ENCODE peak calls at places on chromosomes 7 and 10, in five cellular contexts. A is tibial nerve; D is GM13977; I is activated CD8-positive, alpha-beta T cell treated with anti-CD3 and anti-CD28 coated beads for 36 hours; F is HFF-Myc. L is an unnamed sample.

GRCh38 chr7:17546206-17546998 is 247.9 kb downstream of the AHR start:
- DNase-seq in A (no peak), D (no peak), I (no peak), F (no peak), L (no peak)

GRCh38 chr7:29285451-29285807 is 90.9 kb downstream of the CHN2 start:
- DNase-seq in I (peak; percentile 79), F (peak; percentile 90), D (peak; percentile 24), A (no peak), L (no peak)

GRCh38 chr7:157228864-157229422 is 90.2 kb downstream of the UBE3C start:
- DNase-seq in F (no peak), I (peak; percentile 35), A (no peak), D (no peak), L (no peak)

GRCh38 chr7:72493850-72494661 is 81.9 kb upstream of the CALN1 start:
- DNase-seq in D (peak; percentile 58), A (peak; percentile 66), F (peak; percentile 7), I (peak; percentile 77), L (peak; percentile 66)

GRCh38 chr7:106371629-106372028 is 86.8 kb upstream of the NAMPT start:
- DNase-seq in I (no peak), A (peak; percentile 28), F (no peak), D (no peak), L (no peak)

GRCh38 chr10:83184641-83185040 is 954.7 kb upstream of the GHITM start:
- DNase-seq in F (no peak), I (no peak), D (no peak), A (no peak), L (no peak)

GRCh38 chr7:100415448-100415847 is 13.1 kb downstream of the ZCWPW1 start:
- DNase-seq in F (no peak), D (no peak), A (no peak), I (no peak), L (no peak)

GRCh38 chr7:111485981-111486380 is 76.3 kb downstream of the IMMP2L start:
- DNase-seq in D (no peak), I (no peak), A (no peak), F (no peak), L (no peak)

GRCh38 chr10:124994573-124995473 is 52.9 kb downstream of the ZRANB1 start:
- DNase-seq in F (no peak), I (no peak), D (peak; percentile 16), A (no peak), L (peak; percentile 9)

GRCh38 chr7:100568176-100568935 is 5.3 kb downstream of the SAP25 start:
- DNase-seq in D (no peak), I (peak; percentile 22), F (no peak), A (no peak), L (no peak)

GRCh38 chr10:3624367-3624766 is 160.6 kb downstream of the KLF6 start:
- DNase-seq in I (no peak), F (no peak), D (no peak), A (no peak), L (no peak)

GRCh38 chr7:84412161-84412969 is 217.8 kb upstream of the SEMA3A start:
- DNase-seq in F (peak; percentile 89), D (no peak), A (no peak), I (no peak), L (no peak)

GRCh38 chr7:137086896-137087295 is 218.4 kb downstream of the CHRM2 start:
- DNase-seq in I (no peak), F (no peak), D (no peak), A (no peak), L (no peak)

GRCh38 chr7:85261341-85261740 is 74.5 kb upstream of the SEMA3D start:
- DNase-seq in F (peak; percentile 3), A (no peak), D (no peak), I (no peak), L (no peak)

GRCh38 chr10:26824015-26824690 is 36.6 kb downstream of the ABI1 start:
- DNase-seq in F (no peak), I (no peak), A (no peak), D (no peak), L (no peak)

GRCh38 chr7:26466007-26466406 is 174.3 kb downstream of the SNX10 start:
- DNase-seq in F (no peak), D (no peak), I (no peak), A (no peak), L (no peak)

GRCh38 chr10:132033632-132034031 is 32.1 kb upstream of the JAKMIP3 start:
- DNase-seq in D (no peak), F (no peak), A (no peak), I (no peak), L (no peak)

GRCh38 chr7:27585781-27586447 is 76.8 kb downstream of the HIBADH start:
- DNase-seq in I (no peak), A (no peak), F (no peak), D (no peak), L (no peak)

GRCh38 chr7:124701955-124702354 is 63.6 kb downstream of the GPR37 start:
- DNase-seq in I (no peak), F (no peak), D (no peak), A (no peak), L (no peak)

GRCh38 chr7:140607441-140607989 is 33.1 kb downstream of the DENND2A start:
- DNase-seq in D (no peak), F (no peak), A (no peak), I (no peak), L (no peak)

GRCh38 chr10:102814873-102815661 is 22.1 kb downstream of the CYP17A1 start:
- DNase-seq in A (peak; percentile 74), D (no peak), I (no peak), F (no peak), L (no peak)

GRCh38 chr7:17274551-17275245 is 23.8 kb upstream of the AHR start:
- DNase-seq in F (no peak), I (peak; percentile 61), D (no peak), A (no peak), L (no peak)

GRCh38 chr7:2166625-2167280 is 66.0 kb downstream of the MAD1L1 start:
- DNase-seq in F (no peak), D (no peak), I (no peak), A (no peak), L (no peak)

GRCh38 chr10:100019824-100020160 is 10.0 kb upstream of the DNMBP start:
- DNase-seq in D (no peak), I (no peak), F (no peak), A (peak; percentile 16), L (no peak)

GRCh38 chr10:54843932-54844331 is 42.9 kb upstream of the PCDH15 start:
- DNase-seq in A (no peak), D (no peak), F (no peak), I (no peak), L (no peak)

GRCh38 chr7:52747817-52748216 is 287.6 kb upstream of the POM121L12 start:
- DNase-seq in F (no peak), A (no peak), I (no peak), D (no peak), L (no peak)

GRCh38 chr7:52753855-52754254 is 281.6 kb upstream of the POM121L12 start:
- DNase-seq in F (no peak), I (no peak), D (no peak), A (no peak), L (no peak)

DNA sequence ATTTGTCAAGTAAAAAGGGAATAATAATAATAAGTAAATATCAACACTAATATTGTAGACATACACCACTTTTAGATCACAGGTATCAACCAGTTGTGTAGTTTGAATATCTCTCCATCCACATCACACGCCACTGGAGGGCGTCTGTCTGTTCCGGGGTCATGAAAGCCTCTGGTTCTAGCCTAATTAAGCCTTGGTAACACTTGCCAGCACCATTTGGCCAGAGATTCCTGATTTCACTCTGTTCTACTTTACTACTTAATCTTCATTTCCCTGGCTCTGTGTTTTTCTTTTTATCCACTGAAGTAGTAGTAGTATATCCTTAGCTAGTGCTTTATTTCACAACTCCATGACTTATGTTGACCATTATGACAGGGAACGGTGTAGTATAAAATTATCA is 285.6 kb upstream of the POM121L12 start:
- DNase-seq in D (no peak), I (no peak), A (no peak), F (no peak), L (no peak)
- TF ChIP-seq CTCF in D (peak; percentile 25), I (no peak), A (no peak), F (no peak), L (no peak)

DNA sequence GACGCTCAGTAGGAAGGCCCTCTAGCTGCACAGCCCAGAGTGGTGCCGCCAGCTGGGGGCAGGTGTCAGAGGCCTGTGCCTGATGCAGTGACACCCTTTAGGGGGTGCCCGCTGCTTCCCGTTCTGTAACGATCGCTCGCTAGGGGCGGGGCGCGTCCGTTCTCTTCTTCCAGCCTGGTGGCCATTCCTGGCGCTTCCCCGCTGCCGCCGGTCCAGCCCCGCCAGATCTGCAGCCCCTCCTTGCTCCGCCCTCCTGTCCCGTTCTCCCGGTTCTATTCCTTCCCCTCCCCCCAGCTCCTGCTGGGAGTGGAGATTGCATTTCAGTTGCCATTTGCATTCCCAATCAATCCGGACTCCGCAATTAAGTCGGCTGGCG is 39.2 kb downstream of the AGAP3 start:
- DNase-seq in I (no peak), D (no peak), A (no peak), F (no peak), L (no peak)
- TF ChIP-seq CTCF in I (no peak), D (no peak), A (no peak), F (no peak), L (no peak)

GRCh38 chr7:194996-195829 is 2.8 kb downstream of the FAM20C start:
- DNase-seq in D (no peak), I (no peak), A (peak; percentile 23), F (no peak), L (no peak)
- TF ChIP-seq CTCF in D (no peak), I (no peak), A (no peak), F (no peak), L (no peak)

GRCh38 chr7:75644599-75644998 is 94.1 kb downstream of the HIP1 start:
- DNase-seq in A (no peak), I (no peak), D (no peak), F (no peak), L (no peak)
- TF ChIP-seq CTCF in A (no peak), I (no peak), D (no peak), F (no peak), L (no peak)

DNA sequence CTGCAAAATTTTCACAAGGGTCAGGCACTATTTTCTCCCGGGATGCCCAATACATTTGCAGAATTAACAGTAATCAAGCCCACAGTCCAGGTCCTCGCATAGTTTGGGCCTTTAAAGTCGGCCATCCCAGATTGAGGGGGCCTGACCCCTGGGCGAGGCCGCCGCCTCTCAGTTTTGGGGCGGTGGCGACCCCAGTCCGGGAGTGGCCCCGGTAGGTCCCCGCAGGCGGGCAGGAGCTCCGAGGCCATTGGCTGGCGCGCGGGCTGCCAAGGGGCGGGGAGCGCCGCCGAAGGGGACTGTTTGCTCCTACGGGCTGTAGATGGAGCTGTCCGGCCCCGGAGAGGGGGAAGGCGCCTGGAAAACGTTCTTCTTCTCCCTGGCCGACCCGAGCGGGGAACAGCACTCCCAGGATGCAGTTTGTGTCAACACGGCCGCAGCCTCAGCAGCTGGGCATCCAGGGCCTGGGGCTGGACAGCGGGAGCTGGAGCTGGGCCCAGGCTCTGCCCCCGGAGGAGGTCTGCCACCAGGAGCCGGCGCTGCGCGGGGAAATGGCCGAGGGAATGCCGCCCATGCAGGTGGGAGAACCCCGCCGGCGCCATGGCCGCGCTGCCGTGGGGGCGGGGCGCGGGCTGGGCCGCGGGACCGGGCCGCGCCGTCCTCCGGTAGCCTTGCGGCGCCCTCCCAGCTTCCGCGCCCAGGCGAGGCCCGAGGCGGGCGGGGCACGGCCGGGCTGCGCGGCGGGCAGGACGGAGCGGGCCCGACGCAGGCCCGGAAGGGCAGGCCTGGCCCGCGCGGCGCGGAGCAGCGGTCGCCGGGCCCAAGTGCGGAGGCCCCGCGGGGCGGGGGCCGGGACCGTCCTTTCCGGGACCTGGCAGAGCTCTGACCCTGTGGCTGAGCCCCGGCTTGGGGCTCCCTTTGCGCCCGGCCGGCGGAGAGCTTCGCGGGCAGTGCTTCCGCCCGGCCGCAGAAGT is at the start of gene ZNF282:
- DNase-seq in D (peak; percentile 95), I (peak; percentile 84), F (peak; percentile 55), A (peak; percentile 76), L (peak; percentile 94)
- TF ChIP-seq CTCF in D (peak; percentile 68), I (peak; percentile 65), F (peak; percentile 57), A (peak; percentile 60), L (peak; percentile 68)